ENCODE peak calls at places on chromosomes 4 and X, in five cellular contexts. M is ascending aorta, C is cardiac muscle cell, V is right atrium auricular region, O is breast epithelium. A is an unnamed sample.

GRCh38 chr4:184337907-184338306 is 120.2 kb upstream of the ENPP6 start:
- DNase-seq in C (no peak), V (no peak), M (no peak), O (no peak), A (no peak)

GRCh38 chr4:5891563-5892320 is 1.1 kb downstream of the CRMP1 start:
- DNase-seq in V (no peak), C (no peak), O (no peak), M (no peak), A (no peak)

GRCh38 chr4:132770776-132771175 is 378.3 kb upstream of the PCDH10 start:
- DNase-seq in O (no peak), V (no peak), M (no peak), C (peak; percentile 32), A (no peak)

GRCh38 chr4:46945062-46945461 is 36.0 kb upstream of the COX7B2 start:
- DNase-seq in C (no peak), M (no peak), V (no peak), O (no peak), A (no peak)

GRCh38 chrX:114152130-114152529 is 431.8 kb upstream of the HTR2C start:
- DNase-seq in M (no peak), C (no peak), V (no peak), O (no peak), A (no peak)

GRCh38 chrX:10015711-10016515 is 48.8 kb downstream of the CLDN34 start:
- DNase-seq in O (peak; percentile 20), C (peak; percentile 67), V (peak; percentile 66), M (no peak), A (no peak)

GRCh38 chrX:1449581-1450149 is 3.0 kb downstream of the ASMTL start:
- DNase-seq in O (no peak), M (no peak), C (no peak), V (no peak), A (no peak)

GRCh38 chr4:96035727-96036126 is 195.8 kb downstream of the PDHA2 start:
- DNase-seq in V (no peak), C (peak; percentile 52), O (no peak), M (no peak), A (no peak)

GRCh38 chr4:184112006-184112550 is 105.6 kb downstream of the ENPP6 start:
- DNase-seq in M (no peak), O (no peak), V (no peak), C (no peak), A (no peak)

DNA sequence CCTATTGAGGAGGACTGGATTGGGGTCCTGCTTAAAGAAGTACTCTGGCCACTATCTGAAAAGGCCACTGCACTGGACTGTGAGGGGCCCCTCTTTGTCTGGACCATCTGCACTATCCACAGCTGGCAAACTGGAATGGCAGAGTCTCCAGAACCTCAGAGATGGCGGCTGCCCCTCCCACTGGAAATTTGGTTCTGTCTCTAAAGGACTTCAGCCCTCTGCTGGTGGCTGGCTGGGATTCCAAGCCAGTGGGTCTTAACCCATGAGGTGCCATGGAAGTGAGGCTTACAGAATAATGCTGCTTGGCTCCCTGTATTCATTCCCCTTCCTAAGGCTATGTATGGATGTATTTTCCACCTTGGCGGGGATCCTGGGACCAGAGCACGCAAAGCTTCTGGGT is 41.6 kb upstream of the CYLC1 start:
- DNase-seq in V (peak; percentile 36), C (no peak), O (no peak), M (no peak), A (no peak)
- H3K27me3 ChIP-seq in V (no peaks in the 10 kb centered on the region), C (no peaks in the 10 kb centered on the region), O (no peaks in the 10 kb centered on the region), M (no peaks in the 10 kb centered on the region), A (no peaks in the 10 kb centered on the region)

DNA sequence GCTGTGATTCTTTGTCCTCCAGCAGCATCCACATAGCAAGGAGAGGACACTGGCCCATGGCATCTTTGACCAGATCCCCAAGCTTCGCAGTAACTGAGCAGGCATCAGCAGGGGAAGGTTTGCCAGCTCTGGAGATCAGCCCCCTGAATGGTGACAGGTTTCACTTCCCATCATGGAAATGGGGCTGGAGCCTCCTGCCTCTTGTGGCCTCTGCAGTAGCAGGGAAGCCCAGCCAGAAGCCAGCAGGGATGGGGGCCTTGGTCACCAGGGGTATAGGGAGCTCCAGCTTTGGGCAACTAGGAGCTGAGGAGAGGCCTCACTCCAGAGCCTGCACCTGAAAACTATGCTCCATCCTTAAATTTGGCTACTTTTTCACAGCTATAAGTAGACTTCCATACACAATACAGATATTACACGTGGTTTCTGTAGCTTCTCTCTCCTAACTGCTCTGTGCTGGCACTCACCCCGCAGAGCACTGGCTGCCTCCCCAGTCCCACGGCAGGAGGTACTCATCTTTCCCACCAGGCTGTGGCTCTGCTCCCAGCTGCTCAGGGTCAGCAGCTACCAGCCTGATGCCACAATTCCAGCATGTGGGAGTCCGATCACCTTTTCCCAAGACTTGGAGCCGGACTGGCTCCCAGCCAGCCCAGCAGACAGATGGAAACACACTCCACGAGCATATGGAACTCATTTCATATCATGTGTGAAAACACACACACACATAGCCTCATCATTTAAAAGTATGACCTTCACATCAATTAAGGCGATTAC is 2.8 kb downstream of the TMEM271 start:
- DNase-seq in M (no peak), C (no peak), O (no peak), V (no peak), A (no peak)
- H3K27me3 ChIP-seq in M (peaks cover 10% of the 10 kb centered on the region), C (peaks cover 96% of the 10 kb centered on the region), O (peaks cover 7% of the 10 kb centered on the region), V (peaks cover 10% of the 10 kb centered on the region), A (peaks cover 19% of the 10 kb centered on the region)

GRCh38 chr4:102036619-102037376 is 246.3 kb downstream of the BANK1 start:
- DNase-seq in C (peak; percentile 2), V (no peak), O (no peak), M (no peak), A (peak; percentile 58)
- H3K27me3 ChIP-seq in C (no peaks in the 10 kb centered on the region), V (no peaks in the 10 kb centered on the region), O (no peaks in the 10 kb centered on the region), M (no peaks in the 10 kb centered on the region), A (no peaks in the 10 kb centered on the region)

GRCh38 chrX:80578518-80579105 is 158.4 kb downstream of the TENT5D start:
- DNase-seq in O (no peak), M (no peak), V (no peak), C (peak; percentile 23), A (no peak)
- H3K27me3 ChIP-seq in O (no peaks in the 10 kb centered on the region), M (no peaks in the 10 kb centered on the region), V (no peaks in the 10 kb centered on the region), C (no peaks in the 10 kb centered on the region), A (no peaks in the 10 kb centered on the region)

DNA sequence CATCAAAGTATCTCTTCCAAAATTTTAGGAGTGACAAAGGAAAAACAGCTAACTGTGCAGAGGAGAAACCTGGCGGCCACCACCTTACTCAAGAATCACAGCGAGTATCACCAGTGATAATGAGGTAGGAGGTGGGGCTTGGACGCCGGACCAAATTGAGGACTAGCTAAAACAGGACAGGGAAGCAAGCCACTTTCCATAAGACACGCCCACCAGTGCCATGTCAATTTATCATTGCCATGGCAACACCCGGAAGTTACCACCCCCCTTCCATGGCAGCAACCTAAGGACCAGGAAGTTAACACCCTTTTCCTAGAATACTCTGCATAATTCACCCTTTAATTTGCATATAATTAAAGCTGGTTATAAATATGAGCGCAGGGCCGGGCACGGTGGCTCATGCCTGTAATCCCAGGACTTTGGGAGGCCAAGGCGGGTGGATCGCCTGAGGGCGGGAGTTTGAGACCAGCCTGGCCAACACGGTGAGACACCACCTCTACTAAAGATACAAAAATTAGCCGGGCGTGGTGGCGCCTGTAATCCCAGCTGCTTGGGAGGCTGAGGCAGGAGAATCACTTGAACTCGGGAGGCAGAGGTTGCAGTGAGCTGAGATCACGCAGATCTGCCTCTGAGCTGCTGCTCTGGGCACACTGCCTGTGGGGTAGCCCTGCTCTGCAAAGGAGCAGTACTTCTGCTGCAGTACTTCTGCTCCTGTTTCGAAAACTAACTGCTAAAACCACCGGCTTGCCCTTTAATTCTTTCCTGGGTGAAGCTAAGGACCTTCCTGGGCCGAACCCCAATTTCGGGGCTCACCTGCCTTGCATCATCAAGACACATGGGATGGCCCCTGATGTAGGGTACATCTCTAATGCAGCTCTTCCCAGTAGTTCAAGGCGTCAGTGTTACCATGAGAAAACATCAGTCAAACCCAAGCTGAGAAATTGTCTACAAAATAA is 116.7 kb downstream of the HMX1 start:
- DNase-seq in O (no peak), C (no peak), M (no peak), V (no peak), A (no peak)
- H3K27me3 ChIP-seq in O (no peaks in the 10 kb centered on the region), C (peaks cover 3% of the 10 kb centered on the region), M (no peaks in the 10 kb centered on the region), V (no peaks in the 10 kb centered on the region), A (no peaks in the 10 kb centered on the region)

DNA sequence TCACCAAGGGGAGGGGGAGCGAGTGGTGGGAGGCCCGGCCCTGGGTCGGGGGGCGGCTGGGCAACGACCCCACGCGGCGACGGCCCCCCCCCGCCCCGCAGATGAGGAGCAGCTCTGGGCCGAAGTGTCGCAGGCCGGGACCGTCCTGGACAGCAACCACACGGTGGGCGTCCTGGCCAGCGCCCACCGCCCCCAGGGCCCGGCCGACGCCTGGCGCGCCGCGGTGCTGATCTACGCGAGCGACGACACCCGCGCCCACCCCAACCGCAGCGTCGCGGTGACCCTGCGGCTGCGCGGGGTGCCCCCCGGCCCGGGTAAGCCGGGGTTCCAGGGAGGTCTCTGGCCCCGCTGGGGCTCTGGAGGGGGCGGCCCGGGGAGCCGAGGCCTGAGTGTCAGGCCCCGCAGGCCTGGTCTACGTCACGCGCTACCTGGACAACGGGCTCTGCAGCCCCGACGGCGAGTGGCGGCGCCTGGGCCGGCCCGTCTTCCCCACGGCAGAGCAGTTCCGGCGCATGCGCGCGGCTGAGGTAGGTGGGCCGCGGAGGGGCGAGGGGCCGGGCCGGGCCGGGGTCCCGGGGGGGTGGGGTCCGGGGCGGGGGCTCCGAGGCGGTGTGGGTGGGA is 8.7 kb upstream of the FGFRL1 start:
- DNase-seq in O (no peak), C (no peak), M (no peak), V (no peak), A (no peak)
- H3K27me3 ChIP-seq in O (peaks cover 13% of the 10 kb centered on the region), C (peaks cover 98% of the 10 kb centered on the region), M (peaks cover 43% of the 10 kb centered on the region), V (peaks cover 12% of the 10 kb centered on the region), A (peaks cover 31% of the 10 kb centered on the region)

GRCh38 chr4:15935504-15936392 is 2.8 kb downstream of the FGFBP1 start:
- DNase-seq in O (no peak), C (no peak), V (no peak), M (no peak), A (no peak)
- H3K27me3 ChIP-seq in O (no peaks in the 10 kb centered on the region), C (peaks cover 3% of the 10 kb centered on the region), V (no peaks in the 10 kb centered on the region), M (no peaks in the 10 kb centered on the region), A (peaks cover 13% of the 10 kb centered on the region)

DNA sequence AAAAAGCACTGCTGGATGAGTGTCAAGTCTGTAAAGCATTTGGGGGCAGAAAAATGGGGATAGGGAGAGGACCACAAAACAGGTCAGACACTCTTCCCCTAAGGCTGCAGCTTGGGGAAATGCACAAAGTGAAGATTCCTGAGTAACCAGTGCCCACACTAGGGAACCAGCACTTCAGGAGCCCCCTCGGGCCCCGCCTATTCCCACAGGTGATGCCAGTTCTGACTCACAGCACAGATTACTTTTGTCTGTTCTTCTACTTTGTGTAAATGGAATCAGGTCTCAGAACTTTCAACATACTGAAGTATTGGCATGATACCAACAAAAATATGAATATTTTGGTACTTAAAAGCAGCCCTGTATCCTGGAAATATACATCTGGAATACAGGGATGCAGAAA is 112.5 kb downstream of the ADRA2C start:
- DNase-seq in M (no peak), V (no peak), C (no peak), O (no peak), A (no peak)
- H3K27me3 ChIP-seq in M (peaks cover 10% of the 10 kb centered on the region), V (peaks cover 7% of the 10 kb centered on the region), C (peaks cover 43% of the 10 kb centered on the region), O (no peaks in the 10 kb centered on the region), A (peaks cover 26% of the 10 kb centered on the region)

GRCh38 chr4:182141623-182142022 is 101.6 kb upstream of the TENM3 start:
- DNase-seq in V (no peak), M (no peak), C (no peak), O (no peak), A (no peak)

GRCh38 chr4:182142146-182143085 is 100.8 kb upstream of the TENM3 start:
- DNase-seq in V (no peak), C (peak; percentile 44), O (no peak), M (no peak), A (no peak)

GRCh38 chr4:182143822-182144620 is 99.2 kb upstream of the TENM3 start:
- DNase-seq in C (peak; percentile 49), V (no peak), O (no peak), M (no peak), A (no peak)

GRCh38 chr4:182144621-182145359 is 98.4 kb upstream of the TENM3 start:
- DNase-seq in O (no peak), V (no peak), C (peak; percentile 64), M (no peak), A (no peak)

GRCh38 chr4:182143086-182143821 is 99.9 kb upstream of the TENM3 start:
- DNase-seq in V (no peak), C (peak; percentile 12), M (no peak), O (no peak), A (no peak)
- H3K27me3 ChIP-seq in V (peaks cover 10% of the 10 kb centered on the region), C (peaks cover 68% of the 10 kb centered on the region), M (peaks cover 19% of the 10 kb centered on the region), O (peaks cover 5% of the 10 kb centered on the region), A (peaks cover 1% of the 10 kb centered on the region)

A was measured in BJ.